ENCODE peak calls at places on chromosomes 4 and X, in eight cellular contexts. A, C, M, J, B, W, K and S are unnamed samples.

GRCh38 chr4:140799686-140800225 is 43.6 kb upstream of the TBC1D9 start:
- DNase-seq in A (no peak), K (no peak), W (no peak), B (no peak), M (no peak), C (no peak), J (no peak), S (no peak)

GRCh38 chrX:120457766-120458180 is 11.3 kb downstream of the LAMP2 start:
- DNase-seq in B (peak), K (peak), J (peak), M (no peak), W (no peak), A (no peak), C (no peak), S (peak)

GRCh38 chr4:138875886-138876608 is 139.5 kb upstream of the NOCT start:
- DNase-seq in A (no peak), B (no peak), K (peak), C (peak), M (no peak), J (no peak), W (no peak), S (peak)

GRCh38 chr4:16897991-16898827 is at the start of gene LDB2:
- DNase-seq in B (peak), A (no peak), M (peak), C (no peak), K (peak), W (peak), J (no peak), S (no peak)

GRCh38 chr4:126086041-126086440 is 771.3 kb downstream of the FAT4 start:
- DNase-seq in B (no peak), A (no peak), C (no peak), J (no peak), W (no peak), K (no peak), M (no peak), S (no peak)

GRCh38 chrX:118370921-118371624 is 25.2 kb downstream of the WDR44 start:
- DNase-seq in B (peak), J (no peak), K (peak), W (no peak), A (no peak), M (no peak), C (no peak), S (no peak)

GRCh38 chrX:1600406-1601050 is 9.1 kb downstream of the AKAP17A start:
- DNase-seq in A (no peak), J (no peak), K (no peak), W (no peak), M (no peak), C (no peak), B (no peak), S (no peak)

GRCh38 chr4:7828011-7828720 is 111.5 kb downstream of the AFAP1 start:
- DNase-seq in B (peak), C (no peak), A (peak), W (peak), J (no peak), M (no peak), K (peak), S (peak)

GRCh38 chr4:163587867-163588266 is 93.4 kb downstream of the TMA16 start:
- DNase-seq in J (peak), W (peak), B (no peak), K (no peak), C (no peak), A (peak), M (no peak), S (peak)

GRCh38 chr4:7943211-7943610 is 3.5 kb upstream of the AFAP1 start:
- DNase-seq in C (no peak), W (no peak), K (no peak), A (no peak), B (no peak), J (no peak), M (no peak), S (no peak)

GRCh38 chr4:95857761-95858160 is 17.9 kb downstream of the PDHA2 start:
- DNase-seq in J (no peak), C (no peak), K (no peak), A (no peak), M (no peak), B (no peak), W (no peak), S (peak)

GRCh38 chr4:154618708-154619315 is 6.4 kb upstream of the FGG start:
- DNase-seq in M (peak), A (peak), J (peak), W (peak), B (peak), C (peak), K (peak), S (peak)

GRCh38 chr4:39668835-39669234 is 29.1 kb upstream of the UBE2K start:
- DNase-seq in K (no peak), J (no peak), C (no peak), W (no peak), A (no peak), M (no peak), B (no peak), S (no peak)

GRCh38 chrX:70998402-70999027 is 67.6 kb upstream of the SLC7A3 start:
- DNase-seq in W (peak), C (no peak), M (peak), J (peak), B (peak), K (peak), A (no peak), S (peak)

GRCh38 chrX:68940601-68941000 is 111.8 kb downstream of the EFNB1 start:
- DNase-seq in A (no peak), W (no peak), K (no peak), M (no peak), J (no peak), C (no peak), B (no peak), S (no peak)

GRCh38 chr4:29861307-29861706 is 858.9 kb upstream of the PCDH7 start:
- DNase-seq in J (peak), B (no peak), C (peak), K (no peak), M (no peak), A (no peak), W (peak), S (peak)

GRCh38 chr4:56048621-56049427 is 100.1 kb downstream of the CEP135 start:
- DNase-seq in B (peak), K (peak), W (peak), A (peak), M (peak), C (peak), J (peak), S (peak)

GRCh38 chr4:184284742-184285141 is 67.1 kb upstream of the ENPP6 start:
- DNase-seq in W (no peak), J (peak), K (no peak), M (no peak), C (no peak), B (no peak), A (peak), S (no peak)

GRCh38 chr4:184284336-184284690 is 66.6 kb upstream of the ENPP6 start:
- DNase-seq in K (no peak), M (no peak), A (peak), J (peak), W (no peak), B (no peak), C (no peak), S (no peak)

GRCh38 chr4:184288451-184289178 is 70.9 kb upstream of the ENPP6 start:
- DNase-seq in M (no peak), J (peak), A (peak), W (no peak), B (no peak), K (no peak), C (no peak), S (no peak)

GRCh38 chr4:184287697-184288255 is 70.1 kb upstream of the ENPP6 start:
- DNase-seq in W (peak), A (peak), C (no peak), B (peak), K (peak), M (peak), J (peak), S (peak)

DNA sequence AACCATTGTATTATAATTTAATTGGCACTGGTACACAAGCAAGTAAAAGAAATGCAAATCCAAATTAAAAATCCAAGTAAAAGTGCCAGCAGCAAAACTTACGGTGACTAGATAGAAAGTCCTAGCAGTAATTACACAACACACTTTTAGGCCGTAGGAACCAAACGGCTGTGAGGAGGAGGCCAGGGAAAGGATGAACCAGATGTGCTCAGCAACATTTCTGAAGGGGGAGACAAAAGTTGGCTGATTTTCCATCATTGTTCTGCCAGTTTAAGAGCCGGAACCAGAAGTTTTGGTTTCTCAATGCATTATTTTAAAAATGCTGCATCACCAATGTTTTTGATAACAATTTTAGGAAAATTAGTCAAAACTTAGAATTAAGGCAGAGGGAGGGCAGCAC is 68.7 kb upstream of the ENPP6 start:
- DNase-seq in W (no peak), B (no peak), K (peak), C (no peak), J (no peak), A (no peak), M (no peak), S (no peak)
- TF ChIP-seq EZH2phosphoT487 in W (no peak), B (no peak), K (no peak), C (no peak), J (no peak), A (no peak), M (no peak), S (no peak)

DNA sequence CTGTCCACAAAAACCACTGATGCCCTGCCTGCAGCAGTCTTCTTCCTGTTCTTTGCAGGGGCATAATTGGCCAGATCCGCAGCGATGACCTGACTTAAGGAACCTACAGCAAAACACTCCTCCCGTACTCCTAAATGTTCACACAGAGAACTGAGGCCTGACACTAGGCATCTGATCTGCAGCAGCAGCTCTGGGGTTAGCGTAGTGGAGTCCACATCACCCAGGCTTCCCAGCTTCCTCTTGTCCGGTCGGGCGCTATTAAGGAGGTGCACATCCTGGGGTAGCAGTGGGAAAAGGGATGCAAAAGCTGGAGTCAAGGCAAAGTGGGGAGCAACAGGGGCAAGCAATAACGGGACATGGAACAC is 758 bp downstream of the SCFD2 start:
- DNase-seq in M (peak), A (peak), B (peak), W (peak), K (peak), C (no peak), J (peak), S (peak)
- H3K27ac ChIP-seq in M (no peak), A (peak), B (no peak), W (no peak), K (no peak), C (no peak), J (peak), S (peak)

GRCh38 chr4:82201303-82201702 is 172.5 kb downstream of the HNRNPD start:
- DNase-seq in M (no peak), J (no peak), A (no peak), C (no peak), K (peak), W (no peak), B (no peak), S (peak)

GRCh38 chr4:82201805-82202636 is 171.8 kb downstream of the HNRNPD start:
- DNase-seq in J (peak), A (peak), C (peak), K (peak), B (peak), M (peak), W (peak), S (peak)
- TF ChIP-seq EZH2phosphoT487 in J (no peak), A (no peak), C (no peak), K (no peak), B (no peak), M (no peak), W (no peak), S (no peak)

DNA sequence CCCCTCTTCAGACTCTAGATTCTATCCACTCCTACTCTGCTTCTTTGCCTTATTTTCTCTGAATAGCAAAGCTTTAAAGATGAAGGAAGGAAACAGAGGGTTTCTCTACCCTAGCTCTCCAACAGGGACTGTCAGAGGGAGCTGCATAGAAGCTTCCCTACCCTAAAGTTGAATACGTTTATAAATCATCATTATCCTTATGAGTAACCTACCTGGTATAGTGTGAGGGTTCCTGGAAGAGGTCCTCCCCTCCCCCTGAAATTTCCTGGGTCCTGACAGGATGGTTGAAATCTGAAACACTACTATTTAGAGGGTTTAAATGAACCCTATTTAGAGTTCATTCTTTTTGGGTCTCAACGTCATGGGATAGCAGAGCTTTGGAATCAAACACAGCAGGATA is 187.0 kb upstream of the RBPJ start:
- DNase-seq in C (no peak), K (no peak), M (no peak), A (no peak), J (no peak), W (no peak), B (no peak), S (no peak)
- H3K27ac ChIP-seq in C (no peak), K (no peak), M (no peak), A (no peak), J (no peak), W (no peak), B (no peak), S (no peak)

GRCh38 chr4:2343476-2343875 is 75.0 kb downstream of the ZFYVE28 start:
- DNase-seq in M (no peak), K (no peak), B (no peak), C (no peak), W (no peak), J (no peak), A (no peak), S (no peak)
- TF ChIP-seq EZH2phosphoT487 in M (no peak), K (no peak), B (no peak), C (no peak), W (no peak), J (no peak), A (no peak), S (no peak)

DNA sequence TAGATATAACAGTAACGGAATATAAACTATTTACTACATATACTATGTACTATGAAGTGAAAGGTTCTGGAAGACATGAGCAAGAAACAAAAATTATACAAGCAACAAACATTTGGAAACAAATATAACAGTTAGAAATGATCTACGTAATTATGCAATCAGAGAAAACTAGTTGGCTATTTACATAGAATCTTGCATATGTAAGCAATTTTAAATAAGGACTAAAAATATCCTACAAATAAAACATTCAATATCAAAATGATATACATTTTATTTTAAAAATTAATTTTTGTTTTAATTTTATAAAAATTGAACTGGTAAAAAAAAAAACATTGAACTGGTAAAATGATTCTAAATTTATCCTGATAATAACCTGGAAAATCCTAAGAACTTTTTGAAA is 642.5 kb upstream of the PCDH10 start:
- DNase-seq in K (no peak), W (no peak), J (no peak), B (no peak), A (no peak), C (no peak), M (no peak), S (no peak)
- H3K27ac ChIP-seq in K (no peak), W (no peak), J (no peak), B (no peak), A (no peak), C (no peak), M (no peak), S (no peak)

DNA sequence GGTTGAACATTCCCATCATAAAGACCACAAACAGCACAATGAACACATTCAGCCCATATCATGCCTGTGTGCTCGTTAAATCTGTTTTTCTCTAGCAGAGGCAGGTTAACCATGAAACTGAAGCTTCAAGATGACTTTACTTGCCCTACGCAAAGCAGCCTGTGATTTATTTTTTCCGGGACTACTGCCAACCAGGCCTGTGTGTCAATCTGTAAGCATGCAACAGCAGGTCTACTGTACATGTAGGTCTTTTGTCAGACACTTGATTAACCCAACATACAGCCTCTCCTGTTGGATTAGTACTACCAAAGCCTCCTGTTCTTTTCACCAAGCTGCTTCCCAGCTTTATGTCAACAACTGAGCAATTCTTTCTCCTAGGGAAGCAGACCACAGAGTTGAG is 85.5 kb upstream of the ACSL1 start:
- DNase-seq in K (no peak), B (peak), C (peak), W (no peak), J (no peak), A (no peak), M (no peak), S (peak)
- TF ChIP-seq EZH2phosphoT487 in K (no peak), B (no peak), C (no peak), W (no peak), J (no peak), A (no peak), M (no peak), S (no peak)

GRCh38 chrX:123487226-123487625 is 245.6 kb downstream of the THOC2 start:
- DNase-seq in B (no peak), W (no peak), C (no peak), K (peak), A (no peak), J (no peak), M (no peak), S (no peak)

GRCh38 chrX:123487674-123488073 is 245.2 kb downstream of the THOC2 start:
- DNase-seq in M (no peak), W (no peak), A (no peak), K (peak), J (no peak), C (no peak), B (no peak), S (no peak)

GRCh38 chrX:123493857-123494256 is 239.0 kb downstream of the THOC2 start:
- DNase-seq in M (no peak), A (no peak), B (no peak), W (no peak), K (no peak), C (no peak), J (no peak), S (no peak)

GRCh38 chrX:123489011-123489410 is 243.8 kb downstream of the THOC2 start:
- DNase-seq in M (no peak), C (no peak), W (no peak), A (no peak), B (no peak), J (no peak), K (peak), S (no peak)
- H3K27ac ChIP-seq in M (no peak), C (no peak), W (no peak), A (no peak), B (peak), J (no peak), K (peak), S (no peak)